ENCODE peak calls at places on chromosome 1, in nine cellular contexts. T is BE2C; U is GM20000; X is GM03348; O is cardiac muscle cell; S is stimulated activated CD8-positive, alpha-beta memory T cell treated with anti-CD3 and anti-CD28 coated beads, Interleukin-4, amount 100 ng/mL, for 4 hours; J is cerebellum; D is progenitor cell of endocrine pancreas; B is NCI-H510A treated with DMSO at 0.1 percent for 48 hours. N is an unnamed sample.
A peak's percentile ranks its signal among the peaks of the same experiment; 100 is the strongest.

GRCh38 chr1:245396615-245397014 is 241.8 kb downstream of the KIF26B start:
- DNase-seq in X (peak; percentile 59), U (no peak), S (no peak), J (no peak), T (no peak), O (peak; percentile 30), D (no peak), B (no peak), N (no peak)

GRCh38 chr1:234669499-234669898 is 59.5 kb upstream of the IRF2BP2 start:
- DNase-seq in B (no peak), X (no peak), U (no peak), O (no peak), D (no peak), T (no peak), J (no peak), S (no peak), N (no peak)

GRCh38 chr1:229003233-229004031 is 267.5 kb upstream of the RAB4A start:
- DNase-seq in S (no peak), U (no peak), X (no peak), O (peak; percentile 29), B (no peak), T (peak; percentile 58), J (peak; percentile 22), D (no peak), N (no peak)

GRCh38 chr1:62720946-62721554 is 32.9 kb upstream of the DOCK7 start:
- DNase-seq in T (peak; percentile 32), X (no peak), S (no peak), B (no peak), U (no peak), O (peak; percentile 49), J (no peak), D (no peak), N (no peak)

GRCh38 chr1:28914228-28915035 is at the start of gene EPB41:
- DNase-seq in D (peak; percentile 93), O (peak; percentile 95), X (peak; percentile 97), B (peak; percentile 93), U (peak; percentile 95), T (peak; percentile 95), J (peak; percentile 99), S (peak; percentile 77), N (peak; percentile 92)

GRCh38 chr1:201068976-201069375 is 43.2 kb downstream of the CACNA1S start:
- DNase-seq in S (no peak), B (no peak), U (no peak), T (no peak), X (no peak), D (no peak), J (no peak), O (no peak), N (no peak)

GRCh38 chr1:202852163-202852904 is 36.6 kb downstream of the RABIF start:
- DNase-seq in T (peak; percentile 58), S (no peak), X (peak; percentile 48), B (peak; percentile 1), D (no peak), J (no peak), U (peak; percentile 74), O (peak; percentile 80), N (peak; percentile 65)

GRCh38 chr1:243974451-243975292 is 76.4 kb upstream of the ZBTB18 start:
- DNase-seq in J (no peak), B (no peak), D (no peak), S (no peak), O (peak; percentile 65), T (peak; percentile 97), X (peak; percentile 20), U (no peak), N (no peak)

GRCh38 chr1:30242722-30243465 is 480.5 kb downstream of the MATN1 start:
- DNase-seq in B (no peak), O (no peak), J (no peak), S (no peak), D (no peak), X (no peak), U (no peak), T (no peak), N (no peak)

GRCh38 chr1:117093091-117093534 is 28.4 kb downstream of the TRIM45 start:
- DNase-seq in T (no peak), J (no peak), U (no peak), O (peak; percentile 96), D (no peak), S (no peak), B (no peak), X (peak; percentile 79), N (no peak)

GRCh38 chr1:15680131-15680530 is 4.0 kb upstream of the PLEKHM2 start:
- DNase-seq in B (no peak), T (no peak), X (peak; percentile 84), S (no peak), U (no peak), J (no peak), D (no peak), O (peak; percentile 68), N (no peak)

GRCh38 chr1:16984717-16985116 is 4.3 kb upstream of the MFAP2 start:
- DNase-seq in O (peak; percentile 96), D (no peak), T (peak; percentile 30), B (no peak), U (no peak), X (peak; percentile 93), S (no peak), J (no peak), N (no peak)

GRCh38 chr1:6788946-6789345 is 3.7 kb downstream of the CAMTA1 start:
- DNase-seq in U (no peak), J (no peak), O (no peak), B (no peak), X (no peak), S (no peak), D (no peak), T (no peak), N (no peak)

GRCh38 chr1:73821520-73821919 is 376.5 kb downstream of the LRRIQ3 start:
- DNase-seq in J (no peak), T (no peak), O (no peak), D (no peak), B (no peak), S (no peak), X (no peak), U (no peak), N (no peak)

GRCh38 chr1:230282157-230282556 is 144.0 kb downstream of the PGBD5 start:
- DNase-seq in T (no peak), O (no peak), U (no peak), B (peak; percentile 58), S (no peak), X (no peak), J (no peak), D (no peak), N (no peak)

GRCh38 chr1:117523111-117523510 is 82.7 kb upstream of the TENT5C start:
- DNase-seq in D (no peak), U (no peak), O (no peak), T (no peak), S (no peak), B (no peak), J (no peak), X (no peak), N (no peak)